ENCODE peak calls at places on chromosomes 4 and X, in nine cellular contexts. Y, G, O, T, Z, R, M, K and W are unnamed samples.

GRCh38 chr4:15551740-15552446 is 82.2 kb downstream of the CC2D2A start:
- DNase-seq in K (no peak), M (no peak), R (no peak), Y (no peak), Z (no peak), G (no peak), T (no peak), O (no peak), W (no peak)

GRCh38 chrX:139850968-139851367 is 81.9 kb downstream of the ATP11C start:
- DNase-seq in R (no peak), Y (no peak), M (no peak), O (no peak), K (no peak), Z (no peak), T (no peak), G (no peak), W (no peak)

GRCh38 chr4:10461091-10461849 is 4.0 kb upstream of the ZNF518B start:
- DNase-seq in M (peak; percentile 62), T (peak; percentile 71), R (peak; percentile 67), O (peak; percentile 70), K (peak; percentile 86), Z (peak; percentile 16), Y (peak; percentile 92), G (peak; percentile 14), W (peak; percentile 84)

GRCh38 chr4:119210760-119211159 is 1.8 kb upstream of the USP53 start:
- DNase-seq in G (no peak), Y (no peak), M (peak; percentile 68), T (no peak), O (no peak), K (no peak), Z (no peak), R (no peak), W (no peak)

GRCh38 chr4:112448211-112448745 is 67.7 kb downstream of the NEUROG2 start:
- DNase-seq in K (peak; percentile 25), Y (no peak), G (no peak), T (no peak), M (no peak), Z (no peak), R (no peak), O (no peak), W (no peak)

GRCh38 chr4:97558204-97558804 is 585.0 kb downstream of the STPG2 start:
- DNase-seq in Y (no peak), M (no peak), Z (no peak), T (no peak), G (no peak), R (no peak), K (no peak), O (no peak), W (no peak)

GRCh38 chrX:31555506-31555905 is 483.7 kb upstream of the FTHL17 start:
- DNase-seq in O (no peak), R (no peak), K (no peak), Z (no peak), T (no peak), G (no peak), Y (no peak), M (no peak), W (no peak)

GRCh38 chrX:54359408-54359807 is 1.6 kb upstream of the WNK3 start:
- DNase-seq in K (no peak), Z (no peak), G (no peak), R (no peak), O (no peak), Y (no peak), T (no peak), M (no peak), W (no peak)

GRCh38 chr4:30103455-30103854 is 616.7 kb upstream of the PCDH7 start:
- DNase-seq in M (peak; percentile 16), O (no peak), R (no peak), Y (no peak), Z (no peak), T (no peak), K (no peak), G (no peak), W (no peak)

GRCh38 chr4:158450741-158451140 is 70.9 kb upstream of the RXFP1 start:
- DNase-seq in G (no peak), O (no peak), R (no peak), K (no peak), M (no peak), Z (no peak), T (no peak), Y (no peak), W (no peak)

GRCh38 chr4:141575884-141576283 is 60.5 kb upstream of the IL15 start:
- DNase-seq in R (no peak), K (no peak), G (no peak), T (no peak), M (no peak), Z (no peak), O (no peak), Y (no peak), W (no peak)

GRCh38 chr4:130028552-130028951 is 932.6 kb downstream of the C4orf33 start:
- DNase-seq in Y (no peak), G (no peak), T (no peak), Z (peak; percentile 20), R (no peak), K (no peak), O (no peak), M (no peak), W (no peak)

GRCh38 chrX:48972214-48973164 is 845 bp upstream of the KCND1 start:
- DNase-seq in Z (no peak), T (peak; percentile 49), G (no peak), R (no peak), M (peak; percentile 58), K (peak; percentile 64), Y (peak; percentile 18), O (no peak), W (peak; percentile 65)

GRCh38 chr4:152843476-152844107 is 63.8 kb downstream of the ARFIP1 start:
- DNase-seq in K (no peak), Z (no peak), R (no peak), T (no peak), O (no peak), M (peak; percentile 12), Y (no peak), G (no peak), W (no peak)

GRCh38 chrX:117325706-117326105 is 790.9 kb downstream of the KLHL13 start:
- DNase-seq in R (no peak), T (no peak), O (no peak), K (no peak), Z (no peak), M (no peak), Y (no peak), G (no peak), W (no peak)

GRCh38 chr4:54217642-54218486 is 11.2 kb upstream of the PDGFRA start:
- DNase-seq in M (peak; percentile 87), Y (peak; percentile 81), O (peak; percentile 50), G (peak; percentile 97), T (peak; percentile 76), R (peak; percentile 17), K (peak; percentile 79), Z (peak; percentile 69), W (peak; percentile 89)

GRCh38 chr4:55132775-55133174 is 7.4 kb upstream of the KDR start:
- DNase-seq in T (no peak), M (no peak), R (no peak), Y (no peak), O (no peak), Z (no peak), K (no peak), G (no peak), W (no peak)

GRCh38 chrX:107677501-107677901 is 49.2 kb downstream of the PRPS1 start:
- DNase-seq in Z (no peak), M (peak; percentile 83), Y (no peak), R (no peak), O (no peak), T (no peak), K (no peak), G (no peak), W (no peak)

GRCh38 chrX:119790977-119791436 is 423 bp downstream of the RPL39 start:
- DNase-seq in M (peak; percentile 47), R (no peak), Z (peak; percentile 42), G (no peak), K (no peak), T (peak; percentile 51), O (peak; percentile 12), Y (peak; percentile 12), W (peak; percentile 66)

GRCh38 chr4:139555705-139556070 is 331 bp downstream of the SETD7 start:
- DNase-seq in R (no peak), G (no peak), Z (peak; percentile 41), M (no peak), T (peak; percentile 7), O (peak; percentile 67), K (no peak), Y (peak; percentile 36), W (no peak)

GRCh38 chrX:131322646-131323045 is 33.5 kb upstream of the IGSF1 start:
- DNase-seq in G (no peak), T (no peak), Y (no peak), K (no peak), M (no peak), O (no peak), Z (no peak), R (no peak), W (peak; percentile 1)

GRCh38 chr4:169412046-169412445 is 141.3 kb upstream of the SH3RF1 start:
- DNase-seq in T (peak; percentile 27), O (no peak), K (no peak), G (no peak), R (no peak), Z (no peak), Y (no peak), M (no peak), W (no peak)

GRCh38 chr4:21447320-21448055 is 501.1 kb downstream of the KCNIP4 start:
- DNase-seq in G (no peak), M (no peak), K (no peak), Y (no peak), R (no peak), Z (no peak), O (no peak), T (no peak), W (peak; percentile 3)

GRCh38 chr4:27684501-27685077 is 823.9 kb downstream of the STIM2 start:
- DNase-seq in Y (no peak), G (peak; percentile 6), M (peak; percentile 50), Z (peak; percentile 65), T (peak; percentile 78), O (peak; percentile 12), R (no peak), K (peak; percentile 38), W (peak; percentile 3)

GRCh38 chr4:5082381-5082780 is 31.1 kb downstream of the STK32B start:
- DNase-seq in Y (no peak), Z (no peak), G (no peak), K (no peak), O (no peak), M (peak; percentile 13), T (no peak), R (no peak), W (peak; percentile 91)